ENCODE peak calls at places on chromosome 1, in seven cellular contexts. One of them, this sample, is unnamed.

GRCh38 chr1:158045639-158046038 is 52.2 kb downstream of the KIRREL1 start:
- DNase-seq in memory B cell: no peak
- DNase-seq in NCI-H1092 treated with DMSO at 0.1 percent for 48 hours: no peak
- DNase-seq in stimulated activated CD8-positive, alpha-beta memory T cell treated with anti-CD3 and anti-CD28 coated beads, Interleukin-4, amount 100 ng/mL, for 24 hours: no peak
- DNase-seq in AG08396: peak; percentile 76
- DNase-seq in LHCN-M2: peak; percentile 29
- DNase-seq in cardiac septum: no peak
- DNase-seq in this sample: no peak

GRCh38 chr1:214563881-214564280 is 12.5 kb upstream of the PTPN14 start:
- DNase-seq in memory B cell: no peak
- DNase-seq in cardiac septum: no peak
- DNase-seq in stimulated activated CD8-positive, alpha-beta memory T cell treated with anti-CD3 and anti-CD28 coated beads, Interleukin-4, amount 100 ng/mL, for 24 hours: no peak
- DNase-seq in AG08396: no peak
- DNase-seq in LHCN-M2: peak; percentile 54
- DNase-seq in NCI-H1092 treated with DMSO at 0.1 percent for 48 hours: no peak
- DNase-seq in this sample: no peak

GRCh38 chr1:33142483-33143065 is 39.3 kb downstream of the TRIM62 start:
- DNase-seq in memory B cell: no peak
- DNase-seq in AG08396: no peak
- DNase-seq in stimulated activated CD8-positive, alpha-beta memory T cell treated with anti-CD3 and anti-CD28 coated beads, Interleukin-4, amount 100 ng/mL, for 24 hours: no peak
- DNase-seq in LHCN-M2: no peak
- DNase-seq in NCI-H1092 treated with DMSO at 0.1 percent for 48 hours: no peak
- DNase-seq in cardiac septum: no peak
- DNase-seq in this sample: no peak

GRCh38 chr1:184494929-184495328 is 108.1 kb downstream of the C1orf21 start:
- DNase-seq in AG08396: no peak
- DNase-seq in stimulated activated CD8-positive, alpha-beta memory T cell treated with anti-CD3 and anti-CD28 coated beads, Interleukin-4, amount 100 ng/mL, for 24 hours: no peak
- DNase-seq in NCI-H1092 treated with DMSO at 0.1 percent for 48 hours: no peak
- DNase-seq in LHCN-M2: no peak
- DNase-seq in memory B cell: no peak
- DNase-seq in cardiac septum: no peak
- DNase-seq in this sample: no peak

GRCh38 chr1:18352640-18353245 is 128.0 kb upstream of the KLHDC7A start:
- DNase-seq in stimulated activated CD8-positive, alpha-beta memory T cell treated with anti-CD3 and anti-CD28 coated beads, Interleukin-4, amount 100 ng/mL, for 24 hours: no peak
- DNase-seq in NCI-H1092 treated with DMSO at 0.1 percent for 48 hours: no peak
- DNase-seq in memory B cell: no peak
- DNase-seq in LHCN-M2: no peak
- DNase-seq in AG08396: no peak
- DNase-seq in cardiac septum: no peak
- DNase-seq in this sample: no peak

GRCh38 chr1:20227704-20228103 is 41.4 kb upstream of the PLA2G2C start:
- DNase-seq in LHCN-M2: no peak
- DNase-seq in NCI-H1092 treated with DMSO at 0.1 percent for 48 hours: no peak
- DNase-seq in stimulated activated CD8-positive, alpha-beta memory T cell treated with anti-CD3 and anti-CD28 coated beads, Interleukin-4, amount 100 ng/mL, for 24 hours: no peak
- DNase-seq in cardiac septum: no peak
- DNase-seq in memory B cell: no peak
- DNase-seq in AG08396: no peak
- DNase-seq in this sample: no peak

GRCh38 chr1:159849972-159850371 is 12.5 kb downstream of the VSIG8 start:
- DNase-seq in cardiac septum: no peak
- DNase-seq in LHCN-M2: no peak
- DNase-seq in NCI-H1092 treated with DMSO at 0.1 percent for 48 hours: no peak
- DNase-seq in memory B cell: no peak
- DNase-seq in AG08396: no peak
- DNase-seq in stimulated activated CD8-positive, alpha-beta memory T cell treated with anti-CD3 and anti-CD28 coated beads, Interleukin-4, amount 100 ng/mL, for 24 hours: no peak
- DNase-seq in this sample: no peak

GRCh38 chr1:207020016-207020708 is 12.4 kb downstream of the C1orf116 start:
- DNase-seq in stimulated activated CD8-positive, alpha-beta memory T cell treated with anti-CD3 and anti-CD28 coated beads, Interleukin-4, amount 100 ng/mL, for 24 hours: no peak
- DNase-seq in cardiac septum: no peak
- DNase-seq in LHCN-M2: no peak
- DNase-seq in AG08396: no peak
- DNase-seq in NCI-H1092 treated with DMSO at 0.1 percent for 48 hours: no peak
- DNase-seq in memory B cell: no peak
- DNase-seq in this sample: no peak